ENCODE peak calls at places on chromosomes 11 and 22, in eight cellular contexts. One of them, this sample, is unnamed.

GRCh38 chr22:42623301-42623751 is 8.6 kb upstream of the POLDIP3 start:
- DNase-seq in SK-N-SH: no peak
- DNase-seq in left ventricle myocardium inferior: no peak
- DNase-seq in choroid plexus epithelial cell: no peak
- DNase-seq in A549: no peak
- DNase-seq in IMR-90: no peak
- DNase-seq in uterus: no peak
- DNase-seq in GM12864: no peak
- DNase-seq in this sample: no peak

GRCh38 chr11:86171627-86172026 is 72.9 kb upstream of the EED start:
- DNase-seq in SK-N-SH: no peak
- DNase-seq in left ventricle myocardium inferior: no peak
- DNase-seq in choroid plexus epithelial cell: no peak
- DNase-seq in A549: no peak
- DNase-seq in IMR-90: no peak
- DNase-seq in uterus: no peak
- DNase-seq in GM12864: no peak
- DNase-seq in this sample: no peak

GRCh38 chr11:446886-447285 is 3.2 kb upstream of the PTDSS2 start:
- DNase-seq in SK-N-SH: no peak
- DNase-seq in left ventricle myocardium inferior: no peak
- DNase-seq in choroid plexus epithelial cell: no peak
- DNase-seq in A549: no peak
- DNase-seq in IMR-90: no peak
- DNase-seq in uterus: no peak
- DNase-seq in GM12864: no peak
- DNase-seq in this sample: peak; percentile 18

GRCh38 chr11:10204021-10204420 is 90.0 kb downstream of the SBF2 start:
- DNase-seq in SK-N-SH: no peak
- DNase-seq in left ventricle myocardium inferior: no peak
- DNase-seq in choroid plexus epithelial cell: no peak
- DNase-seq in A549: no peak
- DNase-seq in IMR-90: no peak
- DNase-seq in uterus: no peak
- DNase-seq in GM12864: no peak
- DNase-seq in this sample: no peak

GRCh38 chr11:44766972-44767278 is 40.2 kb downstream of the TSPAN18 start:
- DNase-seq in SK-N-SH: no peak
- DNase-seq in left ventricle myocardium inferior: no peak
- DNase-seq in choroid plexus epithelial cell: peak; percentile 65
- DNase-seq in A549: no peak
- DNase-seq in IMR-90: peak; percentile 34
- DNase-seq in uterus: peak; percentile 35
- DNase-seq in GM12864: no peak
- DNase-seq in this sample: no peak

GRCh38 chr11:3133456-3134217 is 31.5 kb downstream of the OSBPL5 start:
- DNase-seq in SK-N-SH: no peak
- DNase-seq in left ventricle myocardium inferior: peak; percentile 26
- DNase-seq in choroid plexus epithelial cell: no peak
- DNase-seq in A549: no peak
- DNase-seq in IMR-90: no peak
- DNase-seq in uterus: peak; percentile 14
- DNase-seq in GM12864: no peak
- DNase-seq in this sample: no peak

GRCh38 chr11:59754494-59754858 is 700 bp upstream of the STX3 start:
- DNase-seq in SK-N-SH: peak; percentile 39
- DNase-seq in left ventricle myocardium inferior: peak; percentile 19
- DNase-seq in choroid plexus epithelial cell: peak; percentile 29
- DNase-seq in A549: peak; percentile 28
- DNase-seq in IMR-90: peak; percentile 3
- DNase-seq in uterus: no peak
- DNase-seq in GM12864: no peak
- DNase-seq in this sample: no peak

GRCh38 chr22:44659140-44659539 is 42.9 kb upstream of the PRR5 start:
- DNase-seq in SK-N-SH: peak; percentile 67
- DNase-seq in left ventricle myocardium inferior: no peak
- DNase-seq in choroid plexus epithelial cell: peak; percentile 25
- DNase-seq in A549: no peak
- DNase-seq in IMR-90: no peak
- DNase-seq in uterus: no peak
- DNase-seq in GM12864: no peak
- DNase-seq in this sample: no peak

GRCh38 chr11:61781585-61781984 is 10.8 kb downstream of the TMEM258 start:
- DNase-seq in SK-N-SH: no peak
- DNase-seq in left ventricle myocardium inferior: no peak
- DNase-seq in choroid plexus epithelial cell: no peak
- DNase-seq in A549: no peak
- DNase-seq in IMR-90: no peak
- DNase-seq in uterus: no peak
- DNase-seq in GM12864: no peak
- DNase-seq in this sample: no peak

GRCh38 chr11:109960831-109961230 is 132.4 kb upstream of the ZC3H12C start:
- DNase-seq in SK-N-SH: no peak
- DNase-seq in left ventricle myocardium inferior: peak; percentile 63
- DNase-seq in choroid plexus epithelial cell: peak; percentile 99
- DNase-seq in A549: no peak
- DNase-seq in IMR-90: peak; percentile 79
- DNase-seq in uterus: no peak
- DNase-seq in GM12864: no peak
- DNase-seq in this sample: no peak

GRCh38 chr11:134382257-134382656 is 29.8 kb downstream of the B3GAT1 start:
- DNase-seq in SK-N-SH: no peak
- DNase-seq in left ventricle myocardium inferior: no peak
- DNase-seq in choroid plexus epithelial cell: no peak
- DNase-seq in A549: no peak
- DNase-seq in IMR-90: no peak
- DNase-seq in uterus: no peak
- DNase-seq in GM12864: no peak
- DNase-seq in this sample: no peak

GRCh38 chr22:47457509-47458300 is 695.3 kb downstream of the TBC1D22A start:
- DNase-seq in SK-N-SH: no peak
- DNase-seq in left ventricle myocardium inferior: no peak
- DNase-seq in choroid plexus epithelial cell: no peak
- DNase-seq in A549: no peak
- DNase-seq in IMR-90: no peak
- DNase-seq in uterus: no peak
- DNase-seq in GM12864: no peak
- DNase-seq in this sample: no peak

GRCh38 chr11:96309001-96309642 is 33.9 kb downstream of the MAML2 start:
- DNase-seq in SK-N-SH: no peak
- DNase-seq in left ventricle myocardium inferior: no peak
- DNase-seq in choroid plexus epithelial cell: no peak
- DNase-seq in A549: no peak
- DNase-seq in IMR-90: no peak
- DNase-seq in uterus: no peak
- DNase-seq in GM12864: no peak
- DNase-seq in this sample: no peak

GRCh38 chr11:125514336-125515101 is 18.5 kb upstream of the FEZ1 start:
- DNase-seq in SK-N-SH: peak; percentile 32
- DNase-seq in left ventricle myocardium inferior: no peak
- DNase-seq in choroid plexus epithelial cell: peak; percentile 61
- DNase-seq in A549: no peak
- DNase-seq in IMR-90: peak; percentile 46
- DNase-seq in uterus: no peak
- DNase-seq in GM12864: peak; percentile 75
- DNase-seq in this sample: peak; percentile 78

GRCh38 chr11:2248242-2248641 is 22.1 kb downstream of the ASCL2 start:
- DNase-seq in SK-N-SH: no peak
- DNase-seq in left ventricle myocardium inferior: no peak
- DNase-seq in choroid plexus epithelial cell: no peak
- DNase-seq in A549: no peak
- DNase-seq in IMR-90: no peak
- DNase-seq in uterus: no peak
- DNase-seq in GM12864: no peak
- DNase-seq in this sample: no peak

GRCh38 chr11:111483431-111483830 is 28.8 kb downstream of the BTG4 start:
- DNase-seq in SK-N-SH: no peak
- DNase-seq in left ventricle myocardium inferior: no peak
- DNase-seq in choroid plexus epithelial cell: peak; percentile 18
- DNase-seq in A549: no peak
- DNase-seq in IMR-90: no peak
- DNase-seq in uterus: no peak
- DNase-seq in GM12864: no peak
- DNase-seq in this sample: no peak

GRCh38 chr22:38748487-38749136 is 7.2 kb downstream of the SUN2 start:
- DNase-seq in SK-N-SH: no peak
- DNase-seq in left ventricle myocardium inferior: no peak
- DNase-seq in choroid plexus epithelial cell: no peak
- DNase-seq in A549: no peak
- DNase-seq in IMR-90: no peak
- DNase-seq in uterus: no peak
- DNase-seq in GM12864: no peak
- DNase-seq in this sample: no peak

GRCh38 chr22:45397806-45398205 is 15.6 kb downstream of the SMC1B start:
- DNase-seq in SK-N-SH: no peak
- DNase-seq in left ventricle myocardium inferior: no peak
- DNase-seq in choroid plexus epithelial cell: no peak
- DNase-seq in A549: peak; percentile 18
- DNase-seq in IMR-90: no peak
- DNase-seq in uterus: no peak
- DNase-seq in GM12864: no peak
- DNase-seq in this sample: no peak

GRCh38 chr11:95134491-95134890 is 44.8 kb downstream of the ENDOD1 start:
- DNase-seq in SK-N-SH: no peak
- DNase-seq in left ventricle myocardium inferior: no peak
- DNase-seq in choroid plexus epithelial cell: peak; percentile 64
- DNase-seq in A549: peak; percentile 30
- DNase-seq in IMR-90: peak; percentile 51
- DNase-seq in uterus: no peak
- DNase-seq in GM12864: no peak
- DNase-seq in this sample: no peak

GRCh38 chr11:128497057-128497957 is 90.1 kb downstream of the ETS1 start:
- DNase-seq in SK-N-SH: peak; percentile 57
- DNase-seq in left ventricle myocardium inferior: no peak
- DNase-seq in choroid plexus epithelial cell: peak; percentile 98
- DNase-seq in A549: peak; percentile 86
- DNase-seq in IMR-90: peak; percentile 99
- DNase-seq in uterus: peak; percentile 83
- DNase-seq in GM12864: no peak
- DNase-seq in this sample: peak; percentile 58

GRCh38 chr11:122709042-122709760 is 53.7 kb downstream of the UBASH3B start:
- DNase-seq in SK-N-SH: no peak
- DNase-seq in left ventricle myocardium inferior: no peak
- DNase-seq in choroid plexus epithelial cell: peak; percentile 71
- DNase-seq in A549: peak; percentile 52
- DNase-seq in IMR-90: peak; percentile 82
- DNase-seq in uterus: no peak
- DNase-seq in GM12864: no peak
- DNase-seq in this sample: no peak

GRCh38 chr22:23906641-23907040 is 12.5 kb downstream of the MIF start:
- DNase-seq in SK-N-SH: no peak
- DNase-seq in left ventricle myocardium inferior: no peak
- DNase-seq in choroid plexus epithelial cell: no peak
- DNase-seq in A549: no peak
- DNase-seq in IMR-90: no peak
- DNase-seq in uterus: no peak
- DNase-seq in GM12864: no peak
- DNase-seq in this sample: no peak

GRCh38 chr11:15367695-15368094 is 253.0 kb downstream of the INSC start:
- DNase-seq in SK-N-SH: no peak
- DNase-seq in left ventricle myocardium inferior: no peak
- DNase-seq in choroid plexus epithelial cell: no peak
- DNase-seq in A549: no peak
- DNase-seq in IMR-90: no peak
- DNase-seq in uterus: no peak
- DNase-seq in GM12864: no peak
- DNase-seq in this sample: no peak

GRCh38 chr22:19891350-19892248 is 36.9 kb upstream of the GNB1L start:
- DNase-seq in SK-N-SH: peak; percentile 89
- DNase-seq in left ventricle myocardium inferior: no peak
- DNase-seq in choroid plexus epithelial cell: peak; percentile 85
- DNase-seq in A549: no peak
- DNase-seq in IMR-90: peak; percentile 89
- DNase-seq in uterus: peak; percentile 35
- DNase-seq in GM12864: peak; percentile 29
- DNase-seq in this sample: peak; percentile 73
- TF ChIP-seq CTCF in SK-N-SH: no peak
- TF ChIP-seq CTCF in left ventricle myocardium inferior: no peak
- TF ChIP-seq CTCF in choroid plexus epithelial cell: peak; percentile 22
- TF ChIP-seq CTCF in A549: no peak
- TF ChIP-seq CTCF in IMR-90: no peak
- TF ChIP-seq CTCF in uterus: no peak
- TF ChIP-seq CTCF in GM12864: no peak
- TF ChIP-seq CTCF in this sample: no peak

GRCh38 chr11:78085972-78086371 is 6.3 kb upstream of the NDUFC2 start:
- DNase-seq in SK-N-SH: no peak
- DNase-seq in left ventricle myocardium inferior: no peak
- DNase-seq in choroid plexus epithelial cell: no peak
- DNase-seq in A549: no peak
- DNase-seq in IMR-90: no peak
- DNase-seq in uterus: no peak
- DNase-seq in GM12864: no peak
- DNase-seq in this sample: no peak
- TF ChIP-seq CTCF in SK-N-SH: no peak
- TF ChIP-seq CTCF in left ventricle myocardium inferior: no peak
- TF ChIP-seq CTCF in choroid plexus epithelial cell: no peak
- TF ChIP-seq CTCF in A549: no peak
- TF ChIP-seq CTCF in IMR-90: no peak
- TF ChIP-seq CTCF in uterus: no peak
- TF ChIP-seq CTCF in GM12864: no peak
- TF ChIP-seq CTCF in this sample: no peak

DNA sequence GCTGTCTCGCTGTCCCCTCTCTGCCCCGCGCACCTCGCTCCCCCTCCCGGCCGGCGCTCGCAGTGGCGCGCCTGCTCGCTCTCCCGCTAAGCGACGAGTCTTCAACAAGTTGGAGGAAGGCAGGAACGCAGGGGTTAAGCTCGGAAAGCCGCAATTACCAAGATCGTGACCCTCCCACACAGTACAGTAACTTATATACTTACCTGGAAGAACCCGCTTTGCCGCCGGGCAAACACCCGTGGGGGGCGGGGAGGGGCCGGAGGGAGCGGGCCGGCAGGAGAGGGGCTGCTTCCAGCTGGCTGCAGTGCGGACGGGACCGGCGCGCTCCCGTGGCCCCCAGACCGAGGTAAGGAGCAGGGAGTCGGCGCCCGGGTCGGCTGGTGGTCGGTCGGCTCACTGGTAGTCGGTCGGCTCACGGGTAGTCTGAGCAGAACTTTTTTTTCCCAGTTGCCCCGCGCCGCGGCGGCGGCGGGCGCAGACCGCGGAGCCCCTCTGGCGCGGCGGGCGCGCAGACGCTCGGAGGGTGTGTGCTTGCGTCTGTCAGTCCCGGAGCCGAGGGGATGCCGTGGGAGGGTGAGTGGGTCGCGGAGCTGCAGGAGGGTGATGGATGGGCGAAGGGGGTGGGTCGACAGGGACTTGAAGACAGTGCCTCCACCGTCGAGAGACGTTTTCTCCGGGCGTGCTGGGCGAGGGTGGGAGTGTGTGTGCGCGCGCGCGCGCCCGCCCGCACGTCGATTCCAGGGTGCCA is 101.2 kb upstream of the HSD17B12 start:
- DNase-seq in SK-N-SH: peak; percentile 78
- DNase-seq in left ventricle myocardium inferior: no peak
- DNase-seq in choroid plexus epithelial cell: no peak
- DNase-seq in A549: peak; percentile 67
- DNase-seq in IMR-90: peak; percentile 42
- DNase-seq in uterus: no peak
- DNase-seq in GM12864: no peak
- DNase-seq in this sample: peak; percentile 57
- TF ChIP-seq CTCF in SK-N-SH: peak; percentile 39
- TF ChIP-seq CTCF in left ventricle myocardium inferior: peak; percentile 49
- TF ChIP-seq CTCF in choroid plexus epithelial cell: peak; percentile 45
- TF ChIP-seq CTCF in A549: peak; percentile 14
- TF ChIP-seq CTCF in IMR-90: peak; percentile 33
- TF ChIP-seq CTCF in uterus: no peak
- TF ChIP-seq CTCF in GM12864: peak; percentile 46
- TF ChIP-seq CTCF in this sample: peak; percentile 64

GRCh38 chr11:7548659-7549283 is 35.0 kb downstream of the PPFIBP2 start:
- DNase-seq in SK-N-SH: no peak
- DNase-seq in left ventricle myocardium inferior: no peak
- DNase-seq in choroid plexus epithelial cell: no peak
- DNase-seq in A549: peak; percentile 27
- DNase-seq in IMR-90: no peak
- DNase-seq in uterus: no peak
- DNase-seq in GM12864: no peak
- DNase-seq in this sample: peak; percentile 21
- TF ChIP-seq CTCF in SK-N-SH: peak; percentile 14
- TF ChIP-seq CTCF in left ventricle myocardium inferior: peak; percentile 51
- TF ChIP-seq CTCF in choroid plexus epithelial cell: peak; percentile 9
- TF ChIP-seq CTCF in A549: peak; percentile 22
- TF ChIP-seq CTCF in IMR-90: no peak
- TF ChIP-seq CTCF in uterus: peak; percentile 8
- TF ChIP-seq CTCF in GM12864: peak; percentile 88
- TF ChIP-seq CTCF in this sample: peak; percentile 78